ENCODE peak calls at places on chromosomes 3 and 15, in ten cellular contexts. U is ovary, W is kidney tubule cell, D is thyroid gland, K is fibroblast of pulmonary artery, V is coronary artery, S is islet precursor cell, J is endodermal cell, I is GM10248, O is mucosa of gallbladder. M is an unnamed sample.

GRCh38 chr15:66798426-66799061 is 96.5 kb downstream of the SMAD6 start:
- DNase-seq in U (no peak), W (no peak), D (no peak), K (peak; percentile 51), V (peak; percentile 58), S (no peak), J (peak; percentile 42), I (no peak), O (no peak), M (no peak)

GRCh38 chr15:33968224-33968623 is at the start of gene CHRM5:
- DNase-seq in U (no peak), W (no peak), D (no peak), K (no peak), V (no peak), S (no peak), J (no peak), I (no peak), O (no peak), M (no peak)

GRCh38 chr3:135197856-135198255 is 402.8 kb downstream of the EPHB1 start:
- DNase-seq in U (no peak), W (no peak), D (no peak), K (no peak), V (no peak), S (no peak), J (no peak), I (no peak), O (no peak), M (no peak)

GRCh38 chr3:123791417-123791816 is 92.7 kb downstream of the MYLK start:
- DNase-seq in U (no peak), W (no peak), D (no peak), K (peak; percentile 94), V (no peak), S (no peak), J (no peak), I (no peak), O (no peak), M (no peak)

GRCh38 chr15:69723404-69724097 is 270.9 kb downstream of the RPLP1 start:
- DNase-seq in U (no peak), W (no peak), D (peak; percentile 49), K (no peak), V (no peak), S (no peak), J (peak; percentile 59), I (no peak), O (no peak), M (no peak)

GRCh38 chr3:52444860-52445793 is at the start of gene SEMA3G:
- DNase-seq in U (no peak), W (peak; percentile 71), D (peak; percentile 88), K (peak; percentile 54), V (no peak), S (peak; percentile 92), J (peak; percentile 96), I (peak; percentile 85), O (peak; percentile 53), M (peak; percentile 87)

GRCh38 chr3:8506611-8507061 is 5.0 kb downstream of the LMCD1 start:
- DNase-seq in U (no peak), W (peak; percentile 57), D (peak; percentile 14), K (no peak), V (no peak), S (no peak), J (no peak), I (no peak), O (no peak), M (no peak)

GRCh38 chr3:60188803-60189202 is 1062.4 kb downstream of the FHIT start:
- DNase-seq in U (no peak), W (no peak), D (no peak), K (no peak), V (no peak), S (no peak), J (no peak), I (no peak), O (no peak), M (no peak)

GRCh38 chr3:117853923-117854322 is 1144.3 kb downstream of the TUSC7 start:
- DNase-seq in U (no peak), W (peak; percentile 75), D (no peak), K (peak; percentile 25), V (no peak), S (no peak), J (no peak), I (no peak), O (no peak), M (no peak)

GRCh38 chr3:151909720-151910405 is 36.4 kb downstream of the SUCNR1 start:
- DNase-seq in U (no peak), W (no peak), D (no peak), K (no peak), V (no peak), S (no peak), J (no peak), I (no peak), O (no peak), M (no peak)

GRCh38 chr15:66761723-66762595 is 59.9 kb downstream of the SMAD6 start:
- DNase-seq in U (no peak), W (peak; percentile 50), D (peak; percentile 58), K (peak; percentile 50), V (no peak), S (no peak), J (no peak), I (no peak), O (no peak), M (no peak)

GRCh38 chr15:75669191-75669878 is 21.6 kb downstream of the SNX33 start:
- DNase-seq in U (no peak), W (peak; percentile 91), D (peak; percentile 48), K (peak; percentile 22), V (no peak), S (no peak), J (no peak), I (no peak), O (no peak), M (no peak)

GRCh38 chr3:143119974-143120715 is 574 bp downstream of the CHST2 start:
- DNase-seq in U (no peak), W (peak; percentile 25), D (peak; percentile 37), K (no peak), V (no peak), S (peak; percentile 61), J (peak; percentile 78), I (peak; percentile 41), O (no peak), M (peak; percentile 17)

GRCh38 chr15:65363306-65363705 is 14.5 kb downstream of the IGDCC3 start:
- DNase-seq in U (no peak), W (no peak), D (no peak), K (no peak), V (no peak), S (no peak), J (peak; percentile 48), I (no peak), O (no peak), M (no peak)

GRCh38 chr3:38634133-38634532 is 15.4 kb downstream of the SCN5A start:
- DNase-seq in U (no peak), W (peak; percentile 88), D (no peak), K (no peak), V (no peak), S (peak; percentile 82), J (peak; percentile 80), I (no peak), O (no peak), M (no peak)

GRCh38 chr3:127449489-127450212 is 140.9 kb downstream of the TPRA1 start:
- DNase-seq in U (no peak), W (no peak), D (no peak), K (no peak), V (peak; percentile 28), S (peak; percentile 32), J (peak; percentile 26), I (no peak), O (no peak), M (no peak)

GRCh38 chr3:133676336-133677118 is 14.8 kb upstream of the TOPBP1 start:
- DNase-seq in U (no peak), W (no peak), D (no peak), K (no peak), V (no peak), S (no peak), J (no peak), I (no peak), O (peak; percentile 22), M (no peak)

GRCh38 chr3:27289769-27290413 is 79.3 kb downstream of the NEK10 start:
- DNase-seq in U (no peak), W (no peak), D (no peak), K (peak; percentile 15), V (no peak), S (no peak), J (no peak), I (no peak), O (no peak), M (no peak)

GRCh38 chr3:31968927-31969418 is 12.1 kb downstream of the OSBPL10 start:
- DNase-seq in U (no peak), W (peak; percentile 100), D (no peak), K (peak; percentile 89), V (no peak), S (peak; percentile 95), J (no peak), I (no peak), O (no peak), M (no peak)

GRCh38 chr3:158801200-158801599 is 654 bp upstream of the MFSD1 start:
- DNase-seq in U (peak; percentile 17), W (peak; percentile 31), D (peak; percentile 4), K (peak; percentile 11), V (no peak), S (peak; percentile 54), J (peak; percentile 65), I (peak; percentile 22), O (no peak), M (peak; percentile 58)

GRCh38 chr3:46361408-46362283 is 7.7 kb downstream of the CCR2 start:
- DNase-seq in U (no peak), W (peak; percentile 69), D (no peak), K (no peak), V (no peak), S (peak; percentile 85), J (no peak), I (no peak), O (no peak), M (no peak)

GRCh38 chr3:43998374-43998840 is 243.3 kb upstream of the TOPAZ1 start:
- DNase-seq in U (no peak), W (peak; percentile 33), D (no peak), K (no peak), V (no peak), S (peak; percentile 77), J (peak; percentile 79), I (no peak), O (no peak), M (no peak)

GRCh38 chr15:84023636-84024035 is 211.9 kb upstream of the GOLGA6L4 start:
- DNase-seq in U (peak; percentile 24), W (peak; percentile 24), D (peak; percentile 4), K (peak; percentile 66), V (no peak), S (no peak), J (peak; percentile 68), I (peak; percentile 36), O (no peak), M (peak; percentile 15)

GRCh38 chr15:42087460-42087859 is 6.9 kb downstream of the PLA2G4D start:
- DNase-seq in U (no peak), W (no peak), D (no peak), K (no peak), V (no peak), S (no peak), J (no peak), I (no peak), O (no peak), M (no peak)

GRCh38 chr3:48820626-48821324 is 26.9 kb downstream of the PRKAR2A start:
- DNase-seq in U (no peak), W (peak; percentile 65), D (no peak), K (peak; percentile 89), V (no peak), S (no peak), J (no peak), I (no peak), O (no peak), M (no peak)

GRCh38 chr3:124845406-124845805 is 41.8 kb downstream of the ITGB5 start:
- DNase-seq in U (no peak), W (peak; percentile 90), D (no peak), K (peak; percentile 86), V (no peak), S (no peak), J (no peak), I (no peak), O (peak; percentile 70), M (peak; percentile 72)

GRCh38 chr3:142861926-142862325 is 27.0 kb downstream of the PCOLCE2 start:
- DNase-seq in U (no peak), W (no peak), D (no peak), K (no peak), V (no peak), S (no peak), J (peak; percentile 72), I (no peak), O (no peak), M (no peak)

GRCh38 chr3:30631237-30631961 is 25.0 kb downstream of the TGFBR2 start:
- DNase-seq in U (no peak), W (no peak), D (no peak), K (peak; percentile 55), V (no peak), S (no peak), J (no peak), I (no peak), O (no peak), M (no peak)